ENCODE peak calls at places on chromosomes 12 and 14, in eight cellular contexts. O, H, M, P, Z, K, U and L are unnamed samples.

GRCh38 chr12:16636435-16637055 is 30.6 kb upstream of the LMO3 start:
- DNase-seq in O (no peak), H (no peak), M (no peak), P (no peak), Z (no peak), K (no peak), U (no peak), L (no peak)

GRCh38 chr12:121620328-121620891 is 5.9 kb upstream of the ORAI1 start:
- DNase-seq in O (no peak), H (no peak), M (no peak), P (no peak), Z (no peak), K (no peak), U (no peak), L (no peak)

GRCh38 chr12:89733579-89734201 is 25.1 kb upstream of the ATP2B1 start:
- DNase-seq in O (no peak), H (no peak), M (peak), P (no peak), Z (no peak), K (no peak), U (no peak), L (no peak)

GRCh38 chr12:28497889-28498411 is 307.7 kb downstream of the CCDC91 start:
- DNase-seq in O (no peak), H (no peak), M (peak), P (no peak), Z (no peak), K (no peak), U (no peak), L (no peak)

GRCh38 chr12:111404362-111405148 is 1.2 kb upstream of the SH2B3 start:
- DNase-seq in O (no peak), H (no peak), M (peak), P (peak), Z (no peak), K (peak), U (peak), L (no peak)

GRCh38 chr12:97977870-97978269 is 515.3 kb downstream of the RMST start:
- DNase-seq in O (no peak), H (no peak), M (no peak), P (no peak), Z (no peak), K (no peak), U (no peak), L (no peak)

GRCh38 chr12:124391340-124392261 is 96.7 kb downstream of the RFLNA start:
- DNase-seq in O (no peak), H (no peak), M (peak), P (no peak), Z (no peak), K (peak), U (peak), L (no peak)

GRCh38 chr12:7859552-7859951 is 13.2 kb downstream of the SLC2A14 start:
- DNase-seq in O (no peak), H (no peak), M (peak), P (no peak), Z (no peak), K (no peak), U (no peak), L (no peak)

GRCh38 chr12:116712458-116713303 is 25.2 kb downstream of the SPRING1 start:
- DNase-seq in O (no peak), H (peak), M (no peak), P (no peak), Z (no peak), K (no peak), U (no peak), L (peak)

GRCh38 chr12:80627773-80628172 is 79.7 kb upstream of the MYF6 start:
- DNase-seq in O (no peak), H (no peak), M (peak), P (no peak), Z (no peak), K (no peak), U (no peak), L (no peak)

GRCh38 chr14:95479494-95479893 is 37.0 kb downstream of the SYNE3 start:
- DNase-seq in O (no peak), H (no peak), M (no peak), P (no peak), Z (no peak), K (no peak), U (no peak), L (no peak)

GRCh38 chr14:105856676-105857222 is 330.4 kb downstream of the TMEM121 start:
- DNase-seq in O (no peak), H (no peak), M (no peak), P (no peak), Z (no peak), K (no peak), U (no peak), L (no peak)

GRCh38 chr14:74049886-74050495 is 30.8 kb downstream of the BBOF1 start:
- DNase-seq in O (no peak), H (no peak), M (no peak), P (no peak), Z (no peak), K (no peak), U (no peak), L (no peak)

GRCh38 chr12:94457331-94457730 is 2.3 kb downstream of the CEP83 start:
- DNase-seq in O (no peak), H (no peak), M (no peak), P (no peak), Z (no peak), K (no peak), U (no peak), L (no peak)

GRCh38 chr12:7060353-7060954 is at the start of gene C1S:
- DNase-seq in O (peak), H (no peak), M (peak), P (peak), Z (no peak), K (no peak), U (no peak), L (no peak)

GRCh38 chr14:96649327-96649601 is 147.1 kb downstream of the PAPOLA start:
- DNase-seq in O (no peak), H (no peak), M (no peak), P (no peak), Z (no peak), K (no peak), U (no peak), L (no peak)

GRCh38 chr12:26740348-26740747 is 92.6 kb downstream of the ITPR2 start:
- DNase-seq in O (no peak), H (no peak), M (no peak), P (no peak), Z (no peak), K (no peak), U (no peak), L (no peak)

GRCh38 chr12:83389237-83389996 is 702.7 kb downstream of the TMTC2 start:
- DNase-seq in O (peak), H (no peak), M (no peak), P (peak), Z (no peak), K (no peak), U (no peak), L (no peak)

GRCh38 chr12:57816855-57817151 is 1.7 kb downstream of the AVIL start:
- DNase-seq in O (no peak), H (no peak), M (peak), P (no peak), Z (no peak), K (no peak), U (no peak), L (no peak)

GRCh38 chr14:35353409-35354172 is 51.0 kb downstream of the NFKBIA start:
- DNase-seq in O (no peak), H (no peak), M (no peak), P (no peak), Z (no peak), K (no peak), U (no peak), L (no peak)

GRCh38 chr12:12272869-12273268 is 6.0 kb upstream of the LRP6 start:
- DNase-seq in O (peak), H (no peak), M (peak), P (no peak), Z (no peak), K (no peak), U (no peak), L (no peak)

GRCh38 chr14:68811161-68811560 is 18.3 kb upstream of the ZFP36L1 start:
- DNase-seq in O (no peak), H (no peak), M (no peak), P (no peak), Z (no peak), K (no peak), U (no peak), L (no peak)

GRCh38 chr12:41943671-41944070 is 201.0 kb downstream of the GXYLT1 start:
- DNase-seq in O (no peak), H (no peak), M (peak), P (no peak), Z (no peak), K (no peak), U (no peak), L (no peak)

GRCh38 chr14:94780536-94781404 is 10.9 kb upstream of the GSC start:
- DNase-seq in O (peak), H (no peak), M (no peak), P (no peak), Z (no peak), K (no peak), U (no peak), L (no peak)

GRCh38 chr12:1595026-1595561 is 713 bp upstream of the FBXL14 start:
- DNase-seq in O (no peak), H (no peak), M (no peak), P (peak), Z (no peak), K (no peak), U (no peak), L (no peak)

GRCh38 chr12:70609739-70610491 is 27.3 kb downstream of the PTPRB start:
- DNase-seq in O (peak), H (no peak), M (peak), P (no peak), Z (no peak), K (no peak), U (no peak), L (no peak)

GRCh38 chr14:22812744-22813143 is 2.5 kb downstream of the SLC7A7 start:
- DNase-seq in O (no peak), H (no peak), M (no peak), P (no peak), Z (no peak), K (no peak), U (no peak), L (no peak)

GRCh38 chr14:23910081-23910875 is 43.3 kb upstream of the DHRS4 start:
- DNase-seq in O (peak), H (peak), M (peak), P (peak), Z (peak), K (no peak), U (no peak), L (peak)

GRCh38 chr12:120688527-120689071 is 1.6 kb downstream of the MLEC start:
- DNase-seq in O (peak), H (no peak), M (peak), P (peak), Z (no peak), K (no peak), U (no peak), L (no peak)

GRCh38 chr12:109915171-109916040 is 15.3 kb downstream of the TCHP start:
- DNase-seq in O (no peak), H (no peak), M (no peak), P (no peak), Z (no peak), K (no peak), U (no peak), L (no peak)

GRCh38 chr14:26833777-26834176 is 235.9 kb upstream of the NOVA1 start:
- DNase-seq in O (no peak), H (no peak), M (no peak), P (no peak), Z (no peak), K (no peak), U (no peak), L (no peak)

GRCh38 chr12:108610856-108611605 is 13.1 kb upstream of the TMEM119 start:
- DNase-seq in O (no peak), H (no peak), M (no peak), P (no peak), Z (no peak), K (no peak), U (no peak), L (no peak)